ENCODE peak calls at places on chromosome 15, in ten cellular contexts. E is PC-9, M is right lobe of liver, F is IMR-90, G is PC-3, P is heart right ventricle, C is thyroid gland, U is fibroblast of lung, J is body of pancreas, D is GM23338. B is an unnamed sample. For H3K4me1, the result is how much of the 10 kb centered on the place peaks cover.

GRCh38 chr15:87764461-87765236 is 491.9 kb downstream of the NTRK3 start:
- DNase-seq in P (no peak), F (peak), E (no peak), J (no peak), C (no peak), M (no peak), G (peak), D (peak), U (no peak), B (no peak)

GRCh38 chr15:28191832-28192231 is 92.7 kb upstream of the OCA2 start:
- DNase-seq in F (peak), G (no peak), J (peak), M (no peak), D (peak), U (peak), P (peak), C (peak), E (no peak), B (no peak)

GRCh38 chr15:81294501-81294850 is 29.5 kb downstream of the STARD5 start:
- DNase-seq in M (no peak), C (no peak), D (peak), U (no peak), J (no peak), P (no peak), G (no peak), F (no peak), E (no peak), B (peak)

GRCh38 chr15:61545763-61546162 is 316.7 kb upstream of the RORA start:
- DNase-seq in J (no peak), F (no peak), M (no peak), P (no peak), C (no peak), G (no peak), D (no peak), U (no peak), E (no peak), B (no peak)

GRCh38 chr15:74203914-74204431 is 1.4 kb upstream of the STRA6 start:
- DNase-seq in U (peak), P (peak), F (peak), E (peak), C (no peak), D (peak), J (no peak), G (no peak), M (no peak), B (no peak)

GRCh38 chr15:80923668-80924067 is 66.0 kb downstream of the MESD start:
- DNase-seq in F (peak), J (no peak), U (no peak), G (peak), C (no peak), E (no peak), M (no peak), P (no peak), D (no peak), B (no peak)

GRCh38 chr15:78930577-78931388 is 14.1 kb downstream of the CTSH start:
- DNase-seq in G (peak), M (no peak), U (peak), D (no peak), F (peak), P (no peak), C (peak), J (no peak), E (peak), B (peak)

GRCh38 chr15:29925227-29926082 is 103.2 kb upstream of the TJP1 start:
- DNase-seq in P (peak), D (peak), F (peak), C (peak), U (peak), J (peak), G (peak), E (peak), M (peak), B (no peak)

GRCh38 chr15:83930813-83931212 is 276.9 kb downstream of the ADAMTSL3 start:
- DNase-seq in G (peak), D (no peak), U (no peak), E (no peak), P (no peak), C (no peak), M (no peak), F (no peak), J (peak), B (no peak)

GRCh38 chr15:80480909-80481308 is 76.7 kb downstream of the ARNT2 start:
- DNase-seq in J (peak), G (peak), F (peak), P (peak), U (peak), E (no peak), D (peak), C (no peak), M (no peak), B (no peak)

GRCh38 chr15:71049706-71050422 is 65.4 kb upstream of the THSD4 start:
- DNase-seq in U (peak), C (no peak), G (peak), F (peak), E (no peak), M (no peak), J (no peak), D (peak), P (no peak), B (no peak)

GRCh38 chr15:80951941-80952340 is 37.7 kb downstream of the MESD start:
- DNase-seq in E (no peak), C (no peak), D (no peak), U (no peak), M (no peak), P (no peak), J (no peak), F (no peak), G (no peak), B (no peak)

GRCh38 chr15:69118089-69118488 is 42.3 kb upstream of the GLCE start:
- DNase-seq in E (no peak), U (no peak), C (no peak), D (no peak), M (no peak), P (no peak), F (no peak), G (no peak), J (no peak), B (no peak)

GRCh38 chr15:70435369-70435768 is 328.0 kb downstream of the UACA start:
- DNase-seq in G (no peak), M (no peak), C (no peak), F (no peak), E (no peak), U (no peak), P (no peak), D (no peak), J (no peak), B (peak)

GRCh38 chr15:99180287-99180962 is 69.0 kb downstream of the TTC23 start:
- DNase-seq in F (no peak), G (no peak), U (no peak), J (no peak), D (no peak), M (no peak), C (no peak), P (no peak), E (no peak), B (no peak)

GRCh38 chr15:60538129-60538528 is 59.2 kb upstream of the ICE2 start:
- DNase-seq in U (no peak), P (no peak), E (no peak), F (no peak), J (no peak), C (no peak), M (no peak), G (no peak), D (no peak), B (no peak)
- H3K4me1 ChIP-seq in U (under half), P (under half), E (under half), F (under half), J (under half), C (under half), M (under half), G (under half), D (under half), B (under half)

GRCh38 chr15:40069178-40070165 is 30.5 kb upstream of the SRP14 start:
- DNase-seq in P (peak), D (peak), M (peak), J (peak), G (peak), C (peak), E (peak), F (no peak), U (peak), B (peak)

GRCh38 chr15:40064231-40064894 is 25.4 kb upstream of the SRP14 start:
- DNase-seq in C (no peak), J (no peak), M (no peak), D (peak), U (no peak), P (no peak), F (peak), E (no peak), G (peak), B (peak)

GRCh38 chr15:40067921-40068624 is 29.1 kb upstream of the SRP14 start:
- DNase-seq in E (no peak), U (no peak), J (no peak), C (no peak), M (no peak), P (no peak), F (no peak), D (no peak), G (no peak), B (peak)

GRCh38 chr15:40065166-40065565 is 26.2 kb upstream of the SRP14 start:
- DNase-seq in D (no peak), E (no peak), P (no peak), F (no peak), U (no peak), J (no peak), M (no peak), G (no peak), C (no peak), B (peak)

GRCh38 chr15:40066531-40066930 is 27.6 kb upstream of the SRP14 start:
- DNase-seq in D (no peak), G (peak), U (no peak), E (no peak), F (no peak), P (no peak), C (no peak), J (no peak), M (no peak), B (no peak)
- H3K4me1 ChIP-seq in D (under half), G (half or more), U (under half), E (half or more), F (under half), P (under half), C (under half), J (under half), M (under half), B (under half)

DNA sequence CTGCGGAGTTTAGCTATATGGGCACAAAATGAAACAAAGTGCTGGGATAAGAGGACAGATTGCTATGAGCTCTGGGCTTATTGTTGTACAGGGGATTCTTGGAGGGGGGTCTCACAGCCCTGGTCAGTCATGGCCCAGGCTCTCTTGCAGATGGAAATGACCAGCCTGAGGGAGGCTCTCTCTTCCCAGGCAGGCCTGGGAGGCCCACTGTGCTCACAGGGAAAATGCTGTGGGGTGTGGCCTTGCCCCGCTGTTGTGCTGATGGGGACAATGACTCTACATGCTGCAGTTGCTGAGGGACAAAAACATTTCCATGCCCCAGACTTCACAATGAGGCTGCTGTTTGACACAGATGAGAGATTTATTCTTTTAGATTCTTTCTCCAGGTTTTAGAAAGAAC is 202.2 kb downstream of the KLF13 start:
- DNase-seq in C (no peak), U (no peak), D (no peak), G (no peak), F (no peak), P (no peak), M (no peak), E (no peak), J (no peak), B (no peak)
- H3K4me1 ChIP-seq in C (under half), U (under half), D (under half), G (under half), F (under half), P (under half), M (under half), E (under half), J (under half), B (under half)

DNA sequence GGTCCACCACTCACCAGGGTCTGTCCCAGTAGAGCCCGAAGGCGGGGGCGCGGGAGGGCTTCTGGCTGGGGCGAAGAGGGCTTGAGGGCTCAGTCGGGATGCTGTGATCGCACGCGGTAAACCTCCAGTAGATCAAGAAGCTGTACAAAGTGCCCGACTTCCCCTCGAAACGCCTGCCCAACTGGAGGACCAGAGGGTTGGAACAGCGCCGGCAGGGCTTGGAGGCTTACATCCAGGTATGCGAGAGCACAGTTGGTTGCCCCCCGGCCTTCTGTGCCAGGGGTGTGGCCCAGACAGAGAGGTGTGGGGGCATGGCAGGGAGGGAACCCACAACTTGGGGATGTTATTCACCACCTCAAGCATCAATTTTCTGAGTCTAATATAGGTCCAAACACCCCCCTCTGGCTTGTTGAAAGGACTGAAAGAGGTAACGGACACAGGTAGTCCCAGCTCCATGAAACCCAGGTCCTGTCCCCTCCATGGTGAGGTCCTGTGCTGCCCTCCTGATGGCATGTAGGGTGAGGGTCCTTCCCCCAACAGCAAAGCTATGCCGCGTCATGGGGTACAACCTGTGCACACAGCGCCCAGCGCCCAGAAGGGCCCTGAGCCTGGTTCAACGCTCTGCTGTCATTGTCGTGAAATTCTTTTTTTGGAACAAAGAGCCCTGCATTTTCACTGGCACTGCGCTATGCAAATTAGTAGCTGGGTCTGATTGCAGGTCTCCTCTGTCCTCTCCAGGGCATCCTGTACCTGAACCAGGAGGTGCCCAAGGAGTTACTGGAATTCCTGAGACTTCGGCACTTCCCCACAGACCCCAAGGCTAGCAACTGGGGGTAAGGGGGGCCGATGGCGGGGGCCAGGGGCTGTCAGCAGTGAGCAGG is 1.2 kb downstream of the SNX22 start:
- DNase-seq in E (no peak), U (no peak), G (no peak), M (peak), D (peak), F (no peak), P (no peak), J (no peak), C (peak), B (no peak)
- H3K4me1 ChIP-seq in E (under half), U (under half), G (under half), M (under half), D (under half), F (under half), P (half or more), J (under half), C (under half), B (under half)